ENCODE peak calls at places on chromosomes 7 and 10, in eight cellular contexts. Y is HL-60, C is BJ, I is GM13976, L is progenitor cell of endocrine pancreas, H is neural progenitor cell, T is left ventricle myocardium inferior, V is lower lobe of right lung. M is an unnamed sample.

GRCh38 chr7:100516135-100516812 is 22.7 kb upstream of the AGFG2 start:
- DNase-seq in Y (no peak), C (peak), I (peak), L (no peak), H (peak), T (peak), V (no peak), M (peak)

GRCh38 chr10:99619851-99620712 is at the start of gene SLC25A28:
- DNase-seq in Y (peak), C (peak), I (peak), L (peak), H (peak), T (peak), V (peak), M (peak)

GRCh38 chr7:30143748-30144251 is 9.0 kb downstream of the MTURN start:
- DNase-seq in Y (no peak), C (no peak), I (no peak), L (no peak), H (no peak), T (no peak), V (no peak), M (peak)

GRCh38 chr10:102599565-102600327 is 44.5 kb upstream of the TRIM8 start:
- DNase-seq in Y (peak), C (no peak), I (no peak), L (no peak), H (no peak), T (peak), V (no peak), M (no peak)

GRCh38 chr7:47128719-47129118 is 453.2 kb downstream of the TNS3 start:
- DNase-seq in Y (no peak), C (no peak), I (no peak), L (no peak), H (no peak), T (no peak), V (no peak), M (no peak)

GRCh38 chr10:71840177-71840711 is 10.8 kb downstream of the PSAP start:
- DNase-seq in Y (no peak), C (peak), I (no peak), L (peak), H (peak), T (peak), V (peak), M (no peak)

GRCh38 chr10:69733791-69734261 is 67.9 kb upstream of the COL13A1 start:
- DNase-seq in Y (no peak), C (no peak), I (no peak), L (no peak), H (no peak), T (no peak), V (no peak), M (no peak)

GRCh38 chr10:24958701-24959392 is 6.4 kb upstream of the PRTFDC1 start:
- DNase-seq in Y (no peak), C (no peak), I (no peak), L (no peak), H (no peak), T (peak), V (no peak), M (no peak)

GRCh38 chr10:116674901-116675423 is 54.2 kb downstream of the PNLIPRP2 start:
- DNase-seq in Y (no peak), C (no peak), I (no peak), L (no peak), H (no peak), T (no peak), V (no peak), M (no peak)

GRCh38 chr10:124231188-124232135 is 138.1 kb upstream of the CHST15 start:
- DNase-seq in Y (no peak), C (no peak), I (peak), L (no peak), H (no peak), T (no peak), V (no peak), M (peak)

DNA sequence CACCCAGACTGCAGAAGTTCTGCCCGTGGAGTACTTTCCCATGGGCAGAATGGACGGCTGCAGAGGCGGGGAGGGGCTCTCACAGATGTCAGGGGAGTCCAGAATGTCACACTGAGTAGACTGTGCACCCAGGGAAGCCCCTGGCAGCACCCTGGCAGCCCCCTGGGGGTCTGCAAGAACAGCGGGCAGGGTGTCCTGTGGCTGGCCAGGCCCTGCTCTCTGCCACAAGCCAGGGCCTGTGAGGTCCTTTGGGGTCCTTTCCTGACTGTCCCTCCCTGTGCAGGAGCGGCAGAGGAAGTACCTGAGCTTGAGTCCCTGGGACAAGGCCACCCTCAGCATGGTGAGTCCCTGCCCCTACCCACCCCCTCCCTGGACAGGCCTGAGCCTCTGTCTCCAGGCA is 6.1 kb upstream of the SH2B2 start:
- DNase-seq in Y (no peak), C (no peak), I (no peak), L (no peak), H (no peak), T (no peak), V (no peak), M (no peak)
- TF ChIP-seq CTCF in Y (no peak), C (no peak), I (no peak), L (no peak), H (no peak), T (no peak), V (no peak), M (no peak)

GRCh38 chr10:132411561-132412253 is 14.7 kb downstream of the PWWP2B start:
- DNase-seq in Y (no peak), C (no peak), I (no peak), L (no peak), H (no peak), T (no peak), V (peak), M (no peak)
- TF ChIP-seq CTCF in Y (no peak), C (no peak), I (no peak), L (no peak), H (no peak), T (no peak), V (no peak), M (no peak)

DNA sequence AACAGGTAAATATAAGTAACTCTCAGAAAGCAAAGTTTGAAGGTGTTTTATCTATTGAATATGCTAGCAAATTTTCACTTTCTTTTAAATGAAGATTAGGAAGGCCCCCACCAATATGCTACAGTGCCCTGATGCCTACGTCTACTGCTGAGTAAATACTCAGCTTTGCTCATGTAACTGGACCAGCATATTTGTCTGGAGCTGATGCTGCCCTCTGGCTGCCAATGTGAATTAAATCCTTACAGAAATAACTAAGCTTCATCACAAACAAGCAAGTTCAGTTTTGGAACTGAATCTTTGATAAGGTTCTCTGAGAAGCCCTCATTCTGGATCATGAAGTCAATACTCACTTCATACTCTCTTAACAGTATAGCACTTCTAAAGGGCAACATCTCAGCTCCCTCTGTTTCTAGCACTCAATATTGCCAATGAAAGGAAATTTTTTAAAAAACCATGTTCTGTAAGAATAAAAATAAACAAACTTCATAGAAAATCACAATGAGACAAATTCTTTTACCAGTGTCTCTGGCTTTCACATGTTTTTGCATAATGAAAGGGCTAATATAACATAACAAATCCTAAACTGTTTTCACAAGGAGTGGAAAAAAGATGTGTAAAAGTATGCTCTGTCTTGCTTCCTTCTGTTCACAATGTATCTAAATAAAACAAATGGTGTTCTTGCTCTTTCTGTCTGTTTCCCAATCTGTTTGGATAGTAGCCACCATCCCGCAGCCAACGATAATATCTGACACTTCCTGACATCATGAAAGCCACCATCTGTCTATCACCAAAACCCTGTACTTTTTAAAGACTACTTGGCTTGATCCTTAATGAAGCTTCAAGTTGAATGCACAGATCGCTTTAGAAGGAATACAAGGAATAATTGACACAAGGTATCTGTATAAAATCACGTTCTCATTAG is 246.5 kb downstream of the ETV1 start:
- DNase-seq in Y (no peak), C (no peak), I (no peak), L (no peak), H (peak), T (no peak), V (peak), M (peak)
- TF ChIP-seq CTCF in Y (no peak), C (peak), I (no peak), L (peak), H (peak), T (peak), V (peak), M (peak)

GRCh38 chr7:121604627-121605296 is 208.7 kb upstream of the FAM3C start:
- DNase-seq in Y (no peak), C (no peak), I (no peak), L (no peak), H (no peak), T (no peak), V (no peak), M (no peak)

GRCh38 chr7:121608785-121609184 is 212.7 kb upstream of the FAM3C start:
- DNase-seq in Y (no peak), C (no peak), I (no peak), L (no peak), H (no peak), T (no peak), V (no peak), M (no peak)

GRCh38 chr7:121603886-121604285 is 207.8 kb upstream of the FAM3C start:
- DNase-seq in Y (no peak), C (no peak), I (no peak), L (no peak), H (no peak), T (no peak), V (no peak), M (no peak)

GRCh38 chr7:121609208-121609607 is 213.1 kb upstream of the FAM3C start:
- DNase-seq in Y (no peak), C (no peak), I (no peak), L (no peak), H (no peak), T (no peak), V (no peak), M (no peak)

DNA sequence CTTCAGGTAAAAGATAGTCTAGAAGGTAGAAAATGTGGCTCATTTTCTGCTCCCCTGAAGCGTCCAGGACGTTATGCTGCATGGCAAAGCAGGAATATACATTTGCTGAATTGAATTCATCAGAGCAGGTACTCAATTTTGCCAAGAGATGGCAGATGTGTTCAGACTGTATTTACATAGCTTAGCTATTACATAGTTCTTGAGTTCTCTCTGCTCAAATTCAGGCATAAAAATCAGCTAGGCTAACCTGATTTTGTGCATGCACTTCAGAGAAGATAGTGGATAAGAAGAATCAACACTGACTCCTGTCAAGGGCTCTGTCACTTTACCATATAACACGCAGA is 209.2 kb upstream of the FAM3C start:
- DNase-seq in Y (no peak), C (no peak), I (no peak), L (no peak), H (no peak), T (no peak), V (no peak), M (no peak)
- TF ChIP-seq CTCF in Y (no peak), C (no peak), I (no peak), L (no peak), H (peak), T (peak), V (no peak), M (no peak)

GRCh38 chr7:158328376-158329013 is 259.1 kb downstream of the PTPRN2 start:
- DNase-seq in Y (no peak), C (no peak), I (no peak), L (no peak), H (no peak), T (no peak), V (no peak), M (no peak)
- TF ChIP-seq CTCF in Y (no peak), C (no peak), I (no peak), L (no peak), H (no peak), T (no peak), V (no peak), M (no peak)